ENCODE peak calls at places on chromosome X, in four cellular contexts. V, I, B and M are unnamed samples.

GRCh38 chrX:574830-575229 is 55.8 kb upstream of the SHOX start:
- DNase-seq in I (no peak), B (no peak), V (no peak), M (no peak)

GRCh38 chrX:131725001-131725654 is 181.3 kb downstream of the OR13H1 start:
- DNase-seq in V (no peak), B (no peak), I (no peak), M (no peak)

GRCh38 chrX:6129751-6130150 is 98.9 kb downstream of the NLGN4X start:
- DNase-seq in B (no peak), I (no peak), V (no peak), M (no peak)

GRCh38 chrX:41452565-41452964 is 5.4 kb downstream of the NYX start:
- DNase-seq in I (no peak), B (no peak), V (no peak), M (no peak)

GRCh38 chrX:5644786-5645185 is 583.9 kb downstream of the NLGN4X start:
- DNase-seq in I (no peak), B (peak), V (no peak), M (no peak)

GRCh38 chrX:17376381-17377046 is 1.5 kb downstream of the NHS start:
- DNase-seq in B (no peak), V (no peak), I (no peak), M (no peak)

GRCh38 chrX:38318196-38318595 is 9.1 kb downstream of the RPGR start:
- DNase-seq in B (no peak), I (no peak), V (no peak), M (no peak)

GRCh38 chrX:18896680-18897544 is 87.0 kb downstream of the PHKA2 start:
- DNase-seq in B (no peak), V (no peak), I (no peak), M (no peak)

GRCh38 chrX:42432552-42432951 is 345.4 kb downstream of the PPP1R2C start:
- DNase-seq in V (no peak), I (no peak), B (no peak), M (no peak)

GRCh38 chrX:38841766-38842165 is 40.5 kb downstream of the MID1IP1 start:
- DNase-seq in B (no peak), I (no peak), V (no peak), M (no peak)

GRCh38 chrX:16826207-16826606 is 39.9 kb downstream of the TXLNG start:
- DNase-seq in B (peak), I (no peak), V (no peak), M (peak)

GRCh38 chrX:116272328-116272727 is 101.8 kb downstream of the AGTR2 start:
- DNase-seq in V (no peak), I (no peak), B (no peak), M (no peak)